ENCODE peak calls at places on chromosomes 4 and X, in four cellular contexts. One of them, this sample, is unnamed.

GRCh38 chrX:2500681-2501151 is at the start of the genes DHRSX and ZBED1:
- DNase-seq in left lung: peak
- DNase-seq in AG08396: peak
- DNase-seq in activated CD4-positive, alpha-beta T cell treated with anti-CD3 and anti-CD28 coated beads, Interleukin-2, amount 50 U/mL, for 24 hours: peak
- DNase-seq in this sample: peak

GRCh38 chr4:123017078-123017477 is 94.7 kb upstream of the NUDT6 start:
- DNase-seq in AG08396: no peak
- DNase-seq in activated CD4-positive, alpha-beta T cell treated with anti-CD3 and anti-CD28 coated beads, Interleukin-2, amount 50 U/mL, for 24 hours: no peak
- DNase-seq in left lung: no peak
- DNase-seq in this sample: no peak

GRCh38 chr4:41145571-41146078 is 68.7 kb downstream of the APBB2 start:
- DNase-seq in activated CD4-positive, alpha-beta T cell treated with anti-CD3 and anti-CD28 coated beads, Interleukin-2, amount 50 U/mL, for 24 hours: no peak
- DNase-seq in left lung: no peak
- DNase-seq in AG08396: no peak
- DNase-seq in this sample: no peak

GRCh38 chr4:98484031-98484430 is 174.4 kb downstream of the TSPAN5 start:
- DNase-seq in AG08396: no peak
- DNase-seq in activated CD4-positive, alpha-beta T cell treated with anti-CD3 and anti-CD28 coated beads, Interleukin-2, amount 50 U/mL, for 24 hours: no peak
- DNase-seq in left lung: no peak
- DNase-seq in this sample: no peak

GRCh38 chrX:137031517-137032377 is 2.0 kb downstream of the GPR101 start:
- DNase-seq in AG08396: peak
- DNase-seq in left lung: no peak
- DNase-seq in activated CD4-positive, alpha-beta T cell treated with anti-CD3 and anti-CD28 coated beads, Interleukin-2, amount 50 U/mL, for 24 hours: peak
- DNase-seq in this sample: peak

GRCh38 chrX:10393899-10394298 is 226.5 kb downstream of the MID1 start:
- DNase-seq in left lung: no peak
- DNase-seq in activated CD4-positive, alpha-beta T cell treated with anti-CD3 and anti-CD28 coated beads, Interleukin-2, amount 50 U/mL, for 24 hours: no peak
- DNase-seq in AG08396: no peak
- DNase-seq in this sample: no peak

GRCh38 chr4:185128272-185129119 is 14.6 kb upstream of the SLC25A4 start:
- DNase-seq in AG08396: peak
- DNase-seq in activated CD4-positive, alpha-beta T cell treated with anti-CD3 and anti-CD28 coated beads, Interleukin-2, amount 50 U/mL, for 24 hours: no peak
- DNase-seq in left lung: peak
- DNase-seq in this sample: peak

GRCh38 chr4:12724520-12724919 is 759.6 kb downstream of the RAB28 start:
- DNase-seq in activated CD4-positive, alpha-beta T cell treated with anti-CD3 and anti-CD28 coated beads, Interleukin-2, amount 50 U/mL, for 24 hours: no peak
- DNase-seq in left lung: no peak
- DNase-seq in AG08396: no peak
- DNase-seq in this sample: no peak

GRCh38 chr4:26995316-26995715 is 134.7 kb downstream of the STIM2 start:
- DNase-seq in AG08396: no peak
- DNase-seq in activated CD4-positive, alpha-beta T cell treated with anti-CD3 and anti-CD28 coated beads, Interleukin-2, amount 50 U/mL, for 24 hours: no peak
- DNase-seq in left lung: no peak
- DNase-seq in this sample: no peak

GRCh38 chrX:118928126-118928525 is 46.3 kb upstream of the LONRF3 start:
- DNase-seq in left lung: no peak
- DNase-seq in activated CD4-positive, alpha-beta T cell treated with anti-CD3 and anti-CD28 coated beads, Interleukin-2, amount 50 U/mL, for 24 hours: no peak
- DNase-seq in AG08396: no peak
- DNase-seq in this sample: no peak

GRCh38 chrX:149513713-149514427 is 8.8 kb upstream of the IDS start:
- DNase-seq in activated CD4-positive, alpha-beta T cell treated with anti-CD3 and anti-CD28 coated beads, Interleukin-2, amount 50 U/mL, for 24 hours: no peak
- DNase-seq in AG08396: no peak
- DNase-seq in left lung: no peak
- DNase-seq in this sample: no peak

GRCh38 chr4:140070369-140070768 is 83.6 kb downstream of the MAML3 start:
- DNase-seq in activated CD4-positive, alpha-beta T cell treated with anti-CD3 and anti-CD28 coated beads, Interleukin-2, amount 50 U/mL, for 24 hours: no peak
- DNase-seq in AG08396: no peak
- DNase-seq in left lung: no peak
- DNase-seq in this sample: no peak

GRCh38 chrX:57587607-57588006 is 4.2 kb upstream of the ZXDB start:
- DNase-seq in activated CD4-positive, alpha-beta T cell treated with anti-CD3 and anti-CD28 coated beads, Interleukin-2, amount 50 U/mL, for 24 hours: no peak
- DNase-seq in AG08396: no peak
- DNase-seq in left lung: no peak
- DNase-seq in this sample: no peak

GRCh38 chr4:168737441-168738176 is 240.8 kb downstream of the PALLD start:
- DNase-seq in AG08396: peak
- DNase-seq in left lung: no peak
- DNase-seq in activated CD4-positive, alpha-beta T cell treated with anti-CD3 and anti-CD28 coated beads, Interleukin-2, amount 50 U/mL, for 24 hours: no peak
- DNase-seq in this sample: no peak